ENCODE peak calls at places on chromosome 4, in five cellular contexts. One of them, this sample, is unnamed.

GRCh38 chr4:23942491-23942890 is 52.6 kb upstream of the PPARGC1A start:
- ATAC-seq in activated naive CD8-positive, alpha-beta T cell treated with anti-CD3 and anti-CD28 coated beads, Interleukin-2, amount 50 U/mL, for 24 hours: no peak
- ATAC-seq in aorta: no peak
- ATAC-seq in naive B cell: no peak
- ATAC-seq in activated CD8-positive, alpha-beta T cell treated with anti-CD3 and anti-CD28 coated beads for 36 hours: no peak
- ATAC-seq in this sample: no peak

GRCh38 chr4:68338625-68339024 is 11.3 kb downstream of the YTHDC1 start:
- ATAC-seq in aorta: no peak
- ATAC-seq in naive B cell: no peak
- ATAC-seq in activated CD8-positive, alpha-beta T cell treated with anti-CD3 and anti-CD28 coated beads for 36 hours: no peak
- ATAC-seq in activated naive CD8-positive, alpha-beta T cell treated with anti-CD3 and anti-CD28 coated beads, Interleukin-2, amount 50 U/mL, for 24 hours: no peak
- ATAC-seq in this sample: no peak

GRCh38 chr4:96016615-96017299 is 176.9 kb downstream of the PDHA2 start:
- ATAC-seq in activated CD8-positive, alpha-beta T cell treated with anti-CD3 and anti-CD28 coated beads for 36 hours: no peak
- ATAC-seq in aorta: no peak
- ATAC-seq in activated naive CD8-positive, alpha-beta T cell treated with anti-CD3 and anti-CD28 coated beads, Interleukin-2, amount 50 U/mL, for 24 hours: no peak
- ATAC-seq in naive B cell: no peak
- ATAC-seq in this sample: no peak

GRCh38 chr4:53005808-53006207 is 143.7 kb downstream of the RASL11B start:
- ATAC-seq in aorta: no peak
- ATAC-seq in activated naive CD8-positive, alpha-beta T cell treated with anti-CD3 and anti-CD28 coated beads, Interleukin-2, amount 50 U/mL, for 24 hours: no peak
- ATAC-seq in activated CD8-positive, alpha-beta T cell treated with anti-CD3 and anti-CD28 coated beads for 36 hours: no peak
- ATAC-seq in naive B cell: no peak
- ATAC-seq in this sample: no peak

GRCh38 chr4:104942990-104943758 is 203.5 kb upstream of the TET2 start:
- ATAC-seq in activated naive CD8-positive, alpha-beta T cell treated with anti-CD3 and anti-CD28 coated beads, Interleukin-2, amount 50 U/mL, for 24 hours: peak; percentile 92
- ATAC-seq in naive B cell: no peak
- ATAC-seq in activated CD8-positive, alpha-beta T cell treated with anti-CD3 and anti-CD28 coated beads for 36 hours: peak; percentile 91
- ATAC-seq in aorta: no peak
- ATAC-seq in this sample: no peak

GRCh38 chr4:86976801-86977485 is 42.1 kb downstream of the AFF1 start:
- ATAC-seq in activated CD8-positive, alpha-beta T cell treated with anti-CD3 and anti-CD28 coated beads for 36 hours: peak; percentile 35
- ATAC-seq in activated naive CD8-positive, alpha-beta T cell treated with anti-CD3 and anti-CD28 coated beads, Interleukin-2, amount 50 U/mL, for 24 hours: peak; percentile 64
- ATAC-seq in aorta: no peak
- ATAC-seq in naive B cell: no peak
- ATAC-seq in this sample: no peak

GRCh38 chr4:23169598-23170311 is 477.0 kb downstream of the GBA3 start:
- ATAC-seq in activated naive CD8-positive, alpha-beta T cell treated with anti-CD3 and anti-CD28 coated beads, Interleukin-2, amount 50 U/mL, for 24 hours: no peak
- ATAC-seq in activated CD8-positive, alpha-beta T cell treated with anti-CD3 and anti-CD28 coated beads for 36 hours: no peak
- ATAC-seq in naive B cell: no peak
- ATAC-seq in aorta: no peak
- ATAC-seq in this sample: no peak

GRCh38 chr4:7052923-7053715 is 9.9 kb downstream of the TADA2B start:
- ATAC-seq in naive B cell: no peak
- ATAC-seq in activated CD8-positive, alpha-beta T cell treated with anti-CD3 and anti-CD28 coated beads for 36 hours: peak; percentile 62
- ATAC-seq in activated naive CD8-positive, alpha-beta T cell treated with anti-CD3 and anti-CD28 coated beads, Interleukin-2, amount 50 U/mL, for 24 hours: peak; percentile 47
- ATAC-seq in aorta: peak; percentile 34
- ATAC-seq in this sample: no peak

GRCh38 chr4:68498413-68499007 is 51.2 kb downstream of the TMPRSS11E start:
- ATAC-seq in aorta: peak; percentile 81
- ATAC-seq in activated naive CD8-positive, alpha-beta T cell treated with anti-CD3 and anti-CD28 coated beads, Interleukin-2, amount 50 U/mL, for 24 hours: peak; percentile 85
- ATAC-seq in activated CD8-positive, alpha-beta T cell treated with anti-CD3 and anti-CD28 coated beads for 36 hours: peak; percentile 97
- ATAC-seq in naive B cell: peak; percentile 67
- ATAC-seq in this sample: peak; percentile 80

GRCh38 chr4:41655177-41655576 is 93.3 kb downstream of the PHOX2B start:
- ATAC-seq in activated CD8-positive, alpha-beta T cell treated with anti-CD3 and anti-CD28 coated beads for 36 hours: no peak
- ATAC-seq in naive B cell: no peak
- ATAC-seq in activated naive CD8-positive, alpha-beta T cell treated with anti-CD3 and anti-CD28 coated beads, Interleukin-2, amount 50 U/mL, for 24 hours: no peak
- ATAC-seq in aorta: no peak
- ATAC-seq in this sample: no peak

GRCh38 chr4:24476209-24476781 is 108.1 kb downstream of the DHX15 start:
- ATAC-seq in aorta: no peak
- ATAC-seq in activated CD8-positive, alpha-beta T cell treated with anti-CD3 and anti-CD28 coated beads for 36 hours: no peak
- ATAC-seq in activated naive CD8-positive, alpha-beta T cell treated with anti-CD3 and anti-CD28 coated beads, Interleukin-2, amount 50 U/mL, for 24 hours: no peak
- ATAC-seq in naive B cell: no peak
- ATAC-seq in this sample: no peak

GRCh38 chr4:168766537-168767316 is 243.3 kb downstream of the CBR4 start:
- ATAC-seq in naive B cell: no peak
- ATAC-seq in aorta: peak; percentile 79
- ATAC-seq in activated CD8-positive, alpha-beta T cell treated with anti-CD3 and anti-CD28 coated beads for 36 hours: no peak
- ATAC-seq in activated naive CD8-positive, alpha-beta T cell treated with anti-CD3 and anti-CD28 coated beads, Interleukin-2, amount 50 U/mL, for 24 hours: no peak
- ATAC-seq in this sample: no peak

GRCh38 chr4:173009129-173009823 is 159.3 kb upstream of the GALNT7 start:
- ATAC-seq in naive B cell: no peak
- ATAC-seq in activated CD8-positive, alpha-beta T cell treated with anti-CD3 and anti-CD28 coated beads for 36 hours: no peak
- ATAC-seq in activated naive CD8-positive, alpha-beta T cell treated with anti-CD3 and anti-CD28 coated beads, Interleukin-2, amount 50 U/mL, for 24 hours: no peak
- ATAC-seq in aorta: no peak
- ATAC-seq in this sample: no peak

GRCh38 chr4:65195666-65196065 is 474.6 kb downstream of the EPHA5 start:
- ATAC-seq in activated naive CD8-positive, alpha-beta T cell treated with anti-CD3 and anti-CD28 coated beads, Interleukin-2, amount 50 U/mL, for 24 hours: no peak
- ATAC-seq in aorta: peak; percentile 33
- ATAC-seq in naive B cell: no peak
- ATAC-seq in activated CD8-positive, alpha-beta T cell treated with anti-CD3 and anti-CD28 coated beads for 36 hours: no peak
- ATAC-seq in this sample: no peak

GRCh38 chr4:119026662-119027444 is 108.8 kb upstream of the MYOZ2 start:
- ATAC-seq in naive B cell: no peak
- ATAC-seq in activated CD8-positive, alpha-beta T cell treated with anti-CD3 and anti-CD28 coated beads for 36 hours: no peak
- ATAC-seq in activated naive CD8-positive, alpha-beta T cell treated with anti-CD3 and anti-CD28 coated beads, Interleukin-2, amount 50 U/mL, for 24 hours: no peak
- ATAC-seq in aorta: peak; percentile 83
- ATAC-seq in this sample: peak; percentile 44

GRCh38 chr4:87824352-87824751 is 8.4 kb upstream of the MEPE start:
- ATAC-seq in naive B cell: no peak
- ATAC-seq in activated CD8-positive, alpha-beta T cell treated with anti-CD3 and anti-CD28 coated beads for 36 hours: no peak
- ATAC-seq in aorta: no peak
- ATAC-seq in activated naive CD8-positive, alpha-beta T cell treated with anti-CD3 and anti-CD28 coated beads, Interleukin-2, amount 50 U/mL, for 24 hours: no peak
- ATAC-seq in this sample: no peak

GRCh38 chr4:16264798-16265197 is 38.5 kb upstream of the TAPT1 start:
- ATAC-seq in naive B cell: peak; percentile 51
- ATAC-seq in aorta: no peak
- ATAC-seq in activated CD8-positive, alpha-beta T cell treated with anti-CD3 and anti-CD28 coated beads for 36 hours: peak; percentile 58
- ATAC-seq in activated naive CD8-positive, alpha-beta T cell treated with anti-CD3 and anti-CD28 coated beads, Interleukin-2, amount 50 U/mL, for 24 hours: peak; percentile 70
- ATAC-seq in this sample: no peak

GRCh38 chr4:26161030-26161824 is 159.6 kb upstream of the RBPJ start:
- ATAC-seq in activated naive CD8-positive, alpha-beta T cell treated with anti-CD3 and anti-CD28 coated beads, Interleukin-2, amount 50 U/mL, for 24 hours: peak; percentile 79
- ATAC-seq in naive B cell: no peak
- ATAC-seq in aorta: no peak
- ATAC-seq in activated CD8-positive, alpha-beta T cell treated with anti-CD3 and anti-CD28 coated beads for 36 hours: peak; percentile 70
- ATAC-seq in this sample: peak; percentile 56

GRCh38 chr4:56106180-56106579 is 157.4 kb downstream of the CEP135 start:
- ATAC-seq in activated naive CD8-positive, alpha-beta T cell treated with anti-CD3 and anti-CD28 coated beads, Interleukin-2, amount 50 U/mL, for 24 hours: no peak
- ATAC-seq in naive B cell: no peak
- ATAC-seq in aorta: no peak
- ATAC-seq in activated CD8-positive, alpha-beta T cell treated with anti-CD3 and anti-CD28 coated beads for 36 hours: no peak
- ATAC-seq in this sample: no peak

GRCh38 chr4:9765091-9765490 is 16.3 kb upstream of the DRD5 start:
- ATAC-seq in naive B cell: no peak
- ATAC-seq in aorta: no peak
- ATAC-seq in activated CD8-positive, alpha-beta T cell treated with anti-CD3 and anti-CD28 coated beads for 36 hours: no peak
- ATAC-seq in activated naive CD8-positive, alpha-beta T cell treated with anti-CD3 and anti-CD28 coated beads, Interleukin-2, amount 50 U/mL, for 24 hours: no peak
- ATAC-seq in this sample: no peak

GRCh38 chr4:1405249-1405635 is 1.0 kb downstream of the NKX1-1 start:
- ATAC-seq in activated CD8-positive, alpha-beta T cell treated with anti-CD3 and anti-CD28 coated beads for 36 hours: no peak
- ATAC-seq in activated naive CD8-positive, alpha-beta T cell treated with anti-CD3 and anti-CD28 coated beads, Interleukin-2, amount 50 U/mL, for 24 hours: no peak
- ATAC-seq in naive B cell: no peak
- ATAC-seq in aorta: no peak
- ATAC-seq in this sample: no peak

GRCh38 chr4:144644368-144645101 is 1.4 kb upstream of the HHIP start:
- ATAC-seq in activated CD8-positive, alpha-beta T cell treated with anti-CD3 and anti-CD28 coated beads for 36 hours: no peak
- ATAC-seq in naive B cell: no peak
- ATAC-seq in activated naive CD8-positive, alpha-beta T cell treated with anti-CD3 and anti-CD28 coated beads, Interleukin-2, amount 50 U/mL, for 24 hours: no peak
- ATAC-seq in aorta: no peak
- ATAC-seq in this sample: no peak

GRCh38 chr4:174707277-174707676 is 121.8 kb downstream of the GLRA3 start:
- ATAC-seq in activated naive CD8-positive, alpha-beta T cell treated with anti-CD3 and anti-CD28 coated beads, Interleukin-2, amount 50 U/mL, for 24 hours: peak; percentile 49
- ATAC-seq in activated CD8-positive, alpha-beta T cell treated with anti-CD3 and anti-CD28 coated beads for 36 hours: peak; percentile 58
- ATAC-seq in naive B cell: no peak
- ATAC-seq in aorta: no peak
- ATAC-seq in this sample: peak; percentile 85

GRCh38 chr4:111398906-111399330 is 746.3 kb upstream of the FAM241A start:
- ATAC-seq in activated naive CD8-positive, alpha-beta T cell treated with anti-CD3 and anti-CD28 coated beads, Interleukin-2, amount 50 U/mL, for 24 hours: no peak
- ATAC-seq in activated CD8-positive, alpha-beta T cell treated with anti-CD3 and anti-CD28 coated beads for 36 hours: no peak
- ATAC-seq in aorta: no peak
- ATAC-seq in naive B cell: no peak
- ATAC-seq in this sample: no peak

GRCh38 chr4:143390764-143391163 is 54.1 kb downstream of the GAB1 start:
- ATAC-seq in activated CD8-positive, alpha-beta T cell treated with anti-CD3 and anti-CD28 coated beads for 36 hours: no peak
- ATAC-seq in naive B cell: peak; percentile 49
- ATAC-seq in activated naive CD8-positive, alpha-beta T cell treated with anti-CD3 and anti-CD28 coated beads, Interleukin-2, amount 50 U/mL, for 24 hours: no peak
- ATAC-seq in aorta: no peak
- ATAC-seq in this sample: no peak

GRCh38 chr4:53507671-53508286 is 83.5 kb downstream of the LNX1 start:
- ATAC-seq in activated naive CD8-positive, alpha-beta T cell treated with anti-CD3 and anti-CD28 coated beads, Interleukin-2, amount 50 U/mL, for 24 hours: no peak
- ATAC-seq in activated CD8-positive, alpha-beta T cell treated with anti-CD3 and anti-CD28 coated beads for 36 hours: no peak
- ATAC-seq in naive B cell: no peak
- ATAC-seq in aorta: peak; percentile 93
- ATAC-seq in this sample: no peak

GRCh38 chr4:113556382-113557134 is 205.0 kb downstream of the CAMK2D start:
- ATAC-seq in naive B cell: no peak
- ATAC-seq in activated CD8-positive, alpha-beta T cell treated with anti-CD3 and anti-CD28 coated beads for 36 hours: no peak
- ATAC-seq in aorta: peak; percentile 54
- ATAC-seq in activated naive CD8-positive, alpha-beta T cell treated with anti-CD3 and anti-CD28 coated beads, Interleukin-2, amount 50 U/mL, for 24 hours: no peak
- ATAC-seq in this sample: no peak

GRCh38 chr4:38811307-38811706 is 6.7 kb upstream of the TLR1 start:
- ATAC-seq in aorta: no peak
- ATAC-seq in activated naive CD8-positive, alpha-beta T cell treated with anti-CD3 and anti-CD28 coated beads, Interleukin-2, amount 50 U/mL, for 24 hours: no peak
- ATAC-seq in activated CD8-positive, alpha-beta T cell treated with anti-CD3 and anti-CD28 coated beads for 36 hours: no peak
- ATAC-seq in naive B cell: no peak
- ATAC-seq in this sample: no peak

GRCh38 chr4:15455290-15455689 is 14.4 kb upstream of the CC2D2A start:
- ATAC-seq in activated naive CD8-positive, alpha-beta T cell treated with anti-CD3 and anti-CD28 coated beads, Interleukin-2, amount 50 U/mL, for 24 hours: no peak
- ATAC-seq in aorta: peak; percentile 83
- ATAC-seq in activated CD8-positive, alpha-beta T cell treated with anti-CD3 and anti-CD28 coated beads for 36 hours: no peak
- ATAC-seq in naive B cell: no peak
- ATAC-seq in this sample: no peak

GRCh38 chr4:76596713-76597112 is 161.7 kb downstream of the SHROOM3 start:
- ATAC-seq in aorta: no peak
- ATAC-seq in activated naive CD8-positive, alpha-beta T cell treated with anti-CD3 and anti-CD28 coated beads, Interleukin-2, amount 50 U/mL, for 24 hours: no peak
- ATAC-seq in naive B cell: no peak
- ATAC-seq in activated CD8-positive, alpha-beta T cell treated with anti-CD3 and anti-CD28 coated beads for 36 hours: no peak
- ATAC-seq in this sample: no peak

GRCh38 chr4:182880387-182881356 is 36.5 kb downstream of the DCTD start:
- ATAC-seq in activated naive CD8-positive, alpha-beta T cell treated with anti-CD3 and anti-CD28 coated beads, Interleukin-2, amount 50 U/mL, for 24 hours: no peak
- ATAC-seq in aorta: no peak
- ATAC-seq in naive B cell: no peak
- ATAC-seq in activated CD8-positive, alpha-beta T cell treated with anti-CD3 and anti-CD28 coated beads for 36 hours: no peak
- ATAC-seq in this sample: no peak

GRCh38 chr4:128769011-128769410 is 40.5 kb upstream of the JADE1 start:
- ATAC-seq in naive B cell: no peak
- ATAC-seq in activated CD8-positive, alpha-beta T cell treated with anti-CD3 and anti-CD28 coated beads for 36 hours: no peak
- ATAC-seq in aorta: no peak
- ATAC-seq in activated naive CD8-positive, alpha-beta T cell treated with anti-CD3 and anti-CD28 coated beads, Interleukin-2, amount 50 U/mL, for 24 hours: no peak
- ATAC-seq in this sample: no peak